ENCODE peak calls at places on chromosomes 13 and 19, in eight cellular contexts. V is A549, D is HCT116, U is HepG2, S is endothelial cell of umbilical vein, G is K562, F is GM12878, J is H1. Y is an unnamed sample.

GRCh38 chr19:45104658-45105384 is 11.8 kb downstream of the PPP1R37 start:
- DNase-seq in V (no peak), D (no peak), U (no peak), S (no peak), G (no peak), F (no peak), J (no peak), Y (no peak)

GRCh38 chr19:40798997-40799557 is at the start of gene EGLN2:
- DNase-seq in V (no peak), D (no peak), U (no peak), S (peak), G (peak), F (no peak), J (no peak), Y (peak)

GRCh38 chr13:23578411-23579071 is 8.3 kb downstream of the TNFRSF19 start:
- DNase-seq in V (peak), D (no peak), U (peak), S (peak), G (peak), F (no peak), J (peak), Y (peak)

GRCh38 chr13:98175823-98176222 is 1.2 kb downstream of the RNF113B start:
- DNase-seq in V (no peak), D (no peak), U (no peak), S (no peak), G (no peak), F (no peak), J (no peak), Y (no peak)

GRCh38 chr13:79680485-79680884 is 199.5 kb downstream of the NDFIP2 start:
- DNase-seq in V (no peak), D (no peak), U (no peak), S (no peak), G (no peak), F (no peak), J (no peak), Y (no peak)

GRCh38 chr19:11239377-11240000 is at the start of gene ANGPTL8:
- DNase-seq in V (no peak), D (no peak), U (peak), S (no peak), G (no peak), F (no peak), J (no peak), Y (no peak)

GRCh38 chr13:80217614-80218456 is 123.1 kb downstream of the SPRY2 start:
- DNase-seq in V (peak), D (no peak), U (no peak), S (peak), G (no peak), F (no peak), J (peak), Y (no peak)

GRCh38 chr19:55688422-55689218 is 13.6 kb downstream of the EPN1 start:
- DNase-seq in V (no peak), D (no peak), U (no peak), S (no peak), G (peak), F (no peak), J (no peak), Y (no peak)

GRCh38 chr19:28602675-28603298 is 610.2 kb downstream of the UQCRFS1 start:
- DNase-seq in V (no peak), D (no peak), U (no peak), S (no peak), G (peak), F (no peak), J (no peak), Y (no peak)

GRCh38 chr19:49887653-49888477 is 8.8 kb downstream of the IL4I1 start:
- DNase-seq in V (no peak), D (no peak), U (no peak), S (no peak), G (no peak), F (no peak), J (no peak), Y (no peak)

DNA sequence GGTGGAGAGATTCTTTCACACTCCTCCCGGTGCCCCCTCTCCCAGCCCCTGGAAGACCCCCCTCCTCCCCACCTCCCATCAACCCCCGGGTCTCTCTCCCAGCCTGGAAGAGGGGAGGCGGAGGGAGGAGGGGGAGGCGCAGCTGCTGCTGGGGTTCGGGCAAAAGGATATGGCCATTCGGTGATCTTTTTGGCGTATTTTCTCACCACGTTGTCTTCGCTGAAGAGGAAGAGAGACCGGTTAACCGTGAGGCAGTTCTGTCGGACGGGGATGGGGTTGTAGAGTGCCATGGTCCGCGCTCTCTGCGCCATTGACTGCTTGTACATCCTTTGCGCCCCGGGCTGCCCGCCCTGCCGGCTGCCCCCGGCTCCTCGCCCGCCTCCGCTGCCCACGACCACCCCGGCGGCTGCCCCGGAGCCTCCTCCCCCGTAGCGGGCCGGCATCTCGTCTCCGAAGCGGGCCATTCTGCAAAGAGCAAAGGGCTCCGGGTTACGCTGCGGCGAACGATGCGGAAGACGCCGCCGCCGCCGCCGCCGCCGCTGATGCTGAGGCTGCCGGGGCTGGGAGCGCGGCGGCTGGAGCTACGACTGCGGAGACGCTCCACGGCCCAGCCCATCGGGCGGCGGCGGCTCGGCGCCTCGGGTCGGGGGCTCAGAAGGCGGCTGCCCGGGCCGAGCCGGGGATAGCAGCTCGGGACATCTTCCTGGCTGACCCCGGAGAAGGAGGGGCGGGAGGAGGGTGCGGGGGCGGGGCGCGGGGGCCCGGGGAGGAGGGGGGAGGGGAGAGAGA is at the start of gene CACNA1A:
- DNase-seq in V (no peak), D (no peak), U (no peak), S (no peak), G (no peak), F (no peak), J (no peak), Y (no peak)
- H3K4me3 ChIP-seq in V (no peak), D (no peak), U (no peak), S (no peak), G (no peak), F (no peak), J (peak), Y (no peak)

DNA sequence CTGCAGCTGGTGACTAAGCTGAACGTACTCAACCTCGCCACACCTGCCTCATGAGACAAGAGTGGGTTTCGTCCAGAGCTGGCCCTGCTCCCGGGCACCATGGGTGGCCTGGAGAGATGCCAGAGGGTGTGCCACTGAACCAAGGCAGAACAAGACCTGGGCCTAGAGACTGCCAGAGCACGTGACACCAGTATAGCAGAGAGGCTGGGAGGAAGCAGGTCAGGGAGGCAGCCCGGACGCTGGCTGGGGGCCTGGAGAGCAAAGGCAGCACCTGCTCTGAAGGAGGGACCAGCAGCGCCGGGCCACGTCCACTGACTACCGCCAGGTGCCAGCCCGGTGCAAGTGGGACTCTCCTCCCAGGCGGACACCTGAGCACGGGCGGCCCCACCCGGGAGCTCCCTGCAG is 7.3 kb upstream of the C13orf46 start:
- DNase-seq in V (peak), D (peak), U (no peak), S (no peak), G (no peak), F (no peak), J (no peak), Y (no peak)
- TF ChIP-seq POLR2A in V (no peak), D (no peak), U (no peak), S (no peak), G (no peak), F (no peak), J (no peak), Y (no peak)

DNA sequence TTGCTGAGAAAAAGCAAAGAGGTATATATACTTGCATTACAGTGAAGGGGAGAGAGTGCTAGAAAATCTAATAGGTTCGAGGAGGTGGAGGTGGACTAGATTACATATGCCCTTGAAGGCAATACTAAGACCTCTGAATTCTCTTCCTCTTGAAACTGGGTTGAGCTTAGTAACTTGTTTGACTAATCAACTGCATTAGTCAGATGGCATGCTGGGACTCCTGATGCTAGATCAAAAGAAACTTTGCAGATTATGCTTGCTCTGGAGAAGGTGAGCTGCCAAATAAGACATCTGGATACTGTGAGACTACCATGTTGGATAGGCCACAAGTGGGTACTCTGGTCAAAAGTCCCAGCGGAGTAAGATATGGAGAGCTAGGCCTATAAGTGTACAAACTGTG is 331.3 kb downstream of the KLF5 start:
- DNase-seq in V (no peak), D (no peak), U (no peak), S (no peak), G (no peak), F (no peak), J (no peak), Y (no peak)
- TF ChIP-seq MAX in V (no peak), D (no peak), U (no peak), S (no peak), G (no peak), F (no peak), J (no peak), Y (no peak)

GRCh38 chr19:43463381-43464088 is 1.9 kb downstream of the LYPD3 start:
- DNase-seq in V (peak), D (peak), U (peak), S (peak), G (peak), F (peak), J (peak), Y (peak)

GRCh38 chr19:43464089-43464775 is 1.2 kb downstream of the LYPD3 start:
- DNase-seq in V (no peak), D (no peak), U (no peak), S (no peak), G (peak), F (no peak), J (no peak), Y (no peak)

GRCh38 chr19:43466793-43467192 is 1.4 kb upstream of the LYPD3 start:
- DNase-seq in V (no peak), D (no peak), U (no peak), S (no peak), G (no peak), F (no peak), J (no peak), Y (no peak)

GRCh38 chr19:43467276-43467675 is 1.9 kb upstream of the LYPD3 start:
- DNase-seq in V (no peak), D (no peak), U (no peak), S (no peak), G (no peak), F (no peak), J (no peak), Y (no peak)

DNA sequence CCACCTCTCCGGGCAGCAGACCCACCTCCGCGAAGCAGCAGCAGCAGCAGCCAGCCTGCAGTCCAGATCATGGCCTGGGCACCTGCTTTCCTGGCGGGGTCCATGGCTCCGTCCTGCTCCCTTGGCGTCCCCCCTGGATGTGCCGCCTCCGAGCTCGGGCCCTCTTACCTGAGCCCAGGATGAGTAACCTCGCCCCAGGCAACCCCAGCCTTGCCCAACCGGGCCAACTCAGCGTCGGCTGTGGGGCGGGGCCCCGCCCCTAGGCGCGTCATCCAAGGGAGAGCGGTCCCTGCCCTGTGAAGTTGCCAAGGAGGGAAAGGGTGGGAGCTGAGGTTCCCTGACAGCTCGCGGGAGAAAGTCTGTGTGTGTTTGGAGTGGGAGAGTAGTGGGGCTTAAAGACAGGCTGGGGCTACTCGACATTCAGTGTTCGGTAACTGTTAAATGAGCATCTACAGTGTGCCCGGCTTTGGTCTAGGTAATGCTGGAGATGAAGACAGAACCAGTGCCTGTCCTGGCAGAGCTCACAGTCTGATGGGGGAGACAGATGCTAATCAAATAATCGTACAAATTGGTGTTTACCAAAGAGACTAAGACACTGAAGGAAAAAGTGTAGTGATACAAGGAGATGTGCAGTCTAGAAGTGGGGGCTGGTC is at the start of gene LYPD3:
- DNase-seq in V (no peak), D (peak), U (no peak), S (no peak), G (no peak), F (no peak), J (no peak), Y (no peak)
- H3K4me3 ChIP-seq in V (peak), D (peak), U (peak), S (no peak), G (peak), F (no peak), J (peak), Y (no peak)

DNA sequence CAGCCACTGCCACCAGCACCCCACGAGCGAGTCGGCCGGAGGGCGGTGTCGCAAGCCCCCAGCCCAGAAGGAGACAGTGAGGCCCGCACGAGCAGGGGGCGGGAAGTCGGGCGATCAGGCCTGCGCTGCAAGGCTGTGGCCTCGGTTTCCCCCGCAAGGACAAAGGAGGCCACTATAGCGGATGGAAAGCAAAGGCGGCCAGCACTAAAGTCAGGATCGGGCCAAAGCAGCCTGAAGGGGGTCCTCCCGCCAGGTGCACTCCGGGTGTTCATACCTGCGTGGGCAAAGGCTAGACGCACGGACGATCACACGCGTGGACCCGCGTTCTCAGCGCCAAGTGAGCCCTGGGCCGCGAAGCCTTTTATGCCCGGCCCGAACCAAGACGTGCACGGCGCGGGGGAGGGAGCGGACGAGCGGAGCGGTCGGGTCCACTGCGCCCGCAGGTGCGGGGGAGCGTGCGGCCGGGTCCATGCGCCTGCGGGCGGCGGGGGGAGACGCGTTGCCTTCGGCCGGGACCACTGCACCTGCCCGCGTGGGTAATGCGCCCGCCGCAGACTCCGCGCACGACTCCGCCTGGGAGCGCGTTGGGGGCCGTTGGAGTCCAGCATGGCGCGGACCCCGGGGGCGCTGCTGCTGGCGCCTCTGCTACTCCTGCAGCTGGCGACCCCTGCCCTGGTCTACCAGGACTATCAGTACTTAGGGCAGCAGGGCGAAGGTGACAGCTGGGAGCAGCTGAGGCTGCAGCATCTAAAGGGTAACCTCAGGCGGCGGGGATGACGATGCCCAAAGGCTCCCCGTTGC is at the start of the genes PRDX2 and THSD8:
- DNase-seq in V (no peak), D (no peak), U (peak), S (peak), G (peak), F (no peak), J (no peak), Y (peak)
- TF ChIP-seq POLR2A in V (no peak), D (peak), U (peak), S (peak), G (peak), F (peak), J (peak), Y (peak)

GRCh38 chr13:43915451-43915850 is 35.7 kb downstream of the LACC1 start:
- DNase-seq in V (no peak), D (no peak), U (no peak), S (no peak), G (no peak), F (no peak), J (no peak), Y (no peak)
- TF ChIP-seq MAX in V (no peak), D (no peak), U (no peak), S (no peak), G (no peak), F (no peak), J (no peak), Y (no peak)

GRCh38 chr19:38542040-38542439 is 75.7 kb downstream of the MAP4K1 start:
- DNase-seq in V (no peak), D (no peak), U (no peak), S (no peak), G (no peak), F (no peak), J (no peak), Y (no peak)

GRCh38 chr19:38545596-38545995 is 72.2 kb downstream of the MAP4K1 start:
- DNase-seq in V (no peak), D (no peak), U (no peak), S (no peak), G (no peak), F (no peak), J (no peak), Y (no peak)

GRCh38 chr19:38543286-38543806 is 74.4 kb downstream of the MAP4K1 start:
- DNase-seq in V (no peak), D (no peak), U (no peak), S (no peak), G (no peak), F (no peak), J (no peak), Y (no peak)

GRCh38 chr19:38544569-38545315 is 73.0 kb downstream of the MAP4K1 start:
- DNase-seq in V (no peak), D (peak), U (no peak), S (no peak), G (peak), F (no peak), J (no peak), Y (no peak)

DNA sequence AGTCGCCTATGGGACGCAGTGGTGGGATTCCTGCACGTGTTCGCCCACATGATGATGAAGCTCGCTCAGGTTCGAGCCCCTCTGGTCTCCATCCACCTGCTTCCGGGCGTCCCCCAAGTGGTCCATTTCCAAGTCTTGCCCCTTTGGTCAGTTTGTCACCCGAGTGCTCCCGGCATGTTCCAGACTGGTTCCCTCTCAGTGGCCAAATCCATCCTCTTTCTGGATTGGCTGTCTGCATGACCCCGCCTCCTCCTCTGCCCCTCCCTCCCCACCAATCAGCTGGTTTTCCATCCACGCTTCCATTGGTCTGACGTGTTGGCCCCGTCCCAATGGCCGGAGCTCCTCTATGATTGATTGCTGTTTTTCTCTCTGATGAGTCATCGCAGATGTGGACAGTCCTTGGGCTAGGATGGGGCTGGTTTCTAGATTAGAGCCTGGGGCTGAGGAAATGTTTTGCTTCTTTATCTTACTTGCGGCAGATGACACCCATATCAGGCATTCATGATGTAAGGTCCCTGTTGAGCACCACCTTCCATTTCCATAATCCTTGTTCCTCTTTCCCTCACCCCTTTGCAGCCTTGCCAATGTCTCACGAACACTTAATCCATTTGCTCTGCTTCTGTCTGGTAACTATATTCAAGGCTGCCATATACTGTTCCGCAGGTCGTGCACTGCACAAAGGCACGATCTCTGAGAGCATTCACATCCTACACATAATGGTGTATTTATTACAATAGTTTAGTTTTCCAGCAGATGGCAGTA is 73.8 kb downstream of the MAP4K1 start:
- DNase-seq in V (peak), D (peak), U (peak), S (peak), G (peak), F (peak), J (no peak), Y (peak)
- H3K4me3 ChIP-seq in V (peak), D (peak), U (peak), S (no peak), G (peak), F (peak), J (no peak), Y (no peak)

GRCh38 chr19:42284066-42284501 is 15.0 kb downstream of the CIC start:
- DNase-seq in V (peak), D (no peak), U (no peak), S (peak), G (peak), F (no peak), J (no peak), Y (peak)
- TF ChIP-seq POLR2A in V (peak), D (peak), U (no peak), S (no peak), G (no peak), F (no peak), J (no peak), Y (peak)

DNA sequence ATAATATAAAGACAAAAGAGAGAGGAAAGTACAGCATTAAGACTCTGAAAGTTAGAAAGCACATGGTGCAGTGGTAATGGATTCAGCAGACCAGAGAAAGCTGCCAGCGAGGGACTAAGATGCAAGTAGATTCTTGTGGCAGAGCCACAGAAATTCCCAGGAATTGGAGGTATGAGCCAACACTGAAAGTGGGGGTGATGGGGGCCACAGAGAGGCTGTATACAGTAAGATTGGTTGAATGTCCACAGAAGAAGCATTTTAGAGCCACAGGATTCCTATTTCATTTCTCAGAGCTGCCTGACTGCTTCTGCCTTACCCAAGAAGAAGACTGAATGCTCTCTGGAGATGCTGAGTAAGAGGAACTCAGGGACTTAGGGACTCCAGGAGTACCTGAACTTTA is 295.0 kb downstream of the LMO7 start:
- DNase-seq in V (no peak), D (no peak), U (no peak), S (no peak), G (no peak), F (no peak), J (no peak), Y (no peak)
- TF ChIP-seq MAX in V (no peak), D (no peak), U (no peak), S (no peak), G (no peak), F (no peak), J (no peak), Y (no peak)

Y was measured in NB4.